ENCODE peak calls at places on chromosomes 4 and X, in nine cellular contexts. S is ecto neural progenitor cell; K is AG10803; G is NCI-H526; P is MG63; J is C1 segment of cervical spinal cord; F is prostate gland; X is stimulated activated effector memory CD8-positive, alpha-beta T cell treated with anti-CD3 and anti-CD28 coated beads, Interleukin-12 subunit alpha, Interleukin-12 subunit beta, amount 100 ng/mL, for 72 hours; N is stimulated activated CD4-positive, alpha-beta T cell treated with anti-CD3 and anti-CD28 coated beads, Interleukin-4, amount 100 ng/mL, for 24 hours. V is an unnamed sample.

GRCh38 chr4:139593091-139593564 is 37.1 kb upstream of the SETD7 start:
- DNase-seq in S (no peak), K (peak), G (no peak), P (peak), J (no peak), F (no peak), X (no peak), N (no peak), V (no peak)

GRCh38 chr4:10672379-10672778 is 12.2 kb downstream of the CLNK start:
- DNase-seq in S (no peak), K (no peak), G (no peak), P (no peak), J (no peak), F (no peak), X (no peak), N (no peak), V (no peak)

GRCh38 chr4:16830081-16830480 is 68.4 kb downstream of the LDB2 start:
- DNase-seq in S (no peak), K (no peak), G (no peak), P (no peak), J (no peak), F (no peak), X (no peak), N (no peak), V (no peak)

GRCh38 chr4:141810702-141811365 is 174.5 kb downstream of the IL15 start:
- DNase-seq in S (no peak), K (no peak), G (no peak), P (no peak), J (no peak), F (no peak), X (no peak), N (no peak), V (no peak)

GRCh38 chr4:6236816-6237390 is 32.7 kb upstream of the WFS1 start:
- DNase-seq in S (no peak), K (no peak), G (no peak), P (no peak), J (no peak), F (no peak), X (no peak), N (no peak), V (no peak)

GRCh38 chrX:154051210-154051810 is 31.6 kb upstream of the IRAK1 start:
- DNase-seq in S (no peak), K (peak), G (peak), P (peak), J (no peak), F (peak), X (peak), N (peak), V (no peak)

GRCh38 chr4:85024671-85025070 is 58.2 kb upstream of the WDFY3 start:
- DNase-seq in S (no peak), K (no peak), G (no peak), P (peak), J (no peak), F (no peak), X (no peak), N (no peak), V (no peak)

GRCh38 chrX:108584617-108585211 is 145.1 kb downstream of the COL4A5 start:
- DNase-seq in S (no peak), K (peak), G (peak), P (no peak), J (no peak), F (no peak), X (no peak), N (no peak), V (no peak)

GRCh38 chr4:76779740-76780459 is 118.0 kb downstream of the SOWAHB start:
- DNase-seq in S (no peak), K (no peak), G (no peak), P (peak), J (no peak), F (peak), X (no peak), N (no peak), V (no peak)